ENCODE peak calls at places on chromosomes 2 and 18, in seven cellular contexts. Q is OCI-LY7; B is GM20000; Z is G401; M is activated T-helper 1 cell treated with anti-CD3 and anti-CD28 coated beads, Interleukin-2, amount 50 U/mL, for 16 hours; P is activated CD4-positive, CD25-positive, alpha-beta regulatory T cell treated with anti-CD3 and anti-CD28 coated beads, Interleukin-2, amount 50 U/mL, for 72 hours; O is erythroblast. N is an unnamed sample.

GRCh38 chr18:78873916-78874505 is 105.6 kb upstream of the SALL3 start:
- DNase-seq in Q (no peak), B (no peak), Z (no peak), M (no peak), P (no peak), O (no peak), N (peak; percentile 24)

GRCh38 chr2:101958071-101958470 is 33.7 kb upstream of the IL1R2 start:
- DNase-seq in Q (no peak), B (no peak), Z (no peak), M (no peak), P (no peak), O (no peak), N (no peak)

GRCh38 chr2:778680-779350 is 101.6 kb upstream of the TMEM18 start:
- DNase-seq in Q (no peak), B (no peak), Z (no peak), M (no peak), P (no peak), O (no peak), N (no peak)

GRCh38 chr18:56815926-56816325 is 164.8 kb downstream of the WDR7 start:
- DNase-seq in Q (no peak), B (no peak), Z (no peak), M (no peak), P (no peak), O (no peak), N (no peak)

GRCh38 chr2:134470561-134471168 is 216.8 kb downstream of the MGAT5 start:
- DNase-seq in Q (no peak), B (no peak), Z (no peak), M (no peak), P (no peak), O (no peak), N (no peak)

GRCh38 chr2:70086278-70086837 is 919 bp upstream of the PCBP1 start:
- DNase-seq in Q (peak; percentile 89), B (peak; percentile 70), Z (peak; percentile 72), M (peak; percentile 53), P (peak; percentile 78), O (peak; percentile 93), N (peak; percentile 70)

GRCh38 chr2:121187351-121187921 is 97.6 kb downstream of the TFCP2L1 start:
- DNase-seq in Q (no peak), B (no peak), Z (no peak), M (no peak), P (no peak), O (no peak), N (no peak)

GRCh38 chr2:189347540-189347939 is 93.7 kb upstream of the WDR75 start:
- DNase-seq in Q (no peak), B (peak; percentile 23), Z (peak; percentile 8), M (no peak), P (no peak), O (peak; percentile 79), N (peak; percentile 69)

GRCh38 chr18:37222383-37223378 is 342.9 kb downstream of the CELF4 start:
- DNase-seq in Q (no peak), B (no peak), Z (no peak), M (no peak), P (no peak), O (no peak), N (no peak)

GRCh38 chr2:179932786-179933185 is 71.4 kb upstream of the ZNF385B start:
- DNase-seq in Q (no peak), B (no peak), Z (peak; percentile 48), M (no peak), P (no peak), O (no peak), N (peak; percentile 3)